ENCODE peak calls at places on chromosome 21, in four cellular contexts. Q is HCT116, E is WTC11, M is breast epithelium. T is an unnamed sample.

GRCh38 chr21:38733973-38734546 is 71.7 kb upstream of the ETS2 start:
- DNase-seq in Q (peak), E (peak), M (peak), T (peak)

GRCh38 chr21:37264808-37265207 is 2.3 kb downstream of the VPS26C start:
- DNase-seq in Q (no peak), E (no peak), M (no peak), T (no peak)

GRCh38 chr21:31656199-31657095 is 3.0 kb upstream of the SOD1 start:
- DNase-seq in Q (no peak), E (no peak), M (no peak), T (no peak)

GRCh38 chr21:32702702-32703101 is 25.1 kb downstream of the SYNJ1 start:
- DNase-seq in Q (no peak), E (no peak), M (no peak), T (no peak)

GRCh38 chr21:32240708-32241433 is 38.0 kb downstream of the MIS18A start:
- DNase-seq in Q (no peak), E (no peak), M (no peak), T (no peak)

GRCh38 chr21:37139902-37140301 is 66.8 kb downstream of the TTC3 start:
- DNase-seq in Q (no peak), E (no peak), M (no peak), T (no peak)

GRCh38 chr21:16124397-16125130 is 394.8 kb downstream of the USP25 start:
- DNase-seq in Q (no peak), E (no peak), M (no peak), T (no peak)

GRCh38 chr21:21612446-21612845 is 614.2 kb downstream of the NCAM2 start:
- DNase-seq in Q (no peak), E (no peak), M (no peak), T (no peak)

GRCh38 chr21:14308234-14308633 is 74.7 kb downstream of the HSPA13 start:
- DNase-seq in Q (no peak), E (no peak), M (no peak), T (no peak)

GRCh38 chr21:38306407-38306806 is 49.6 kb downstream of the KCNJ15 start:
- DNase-seq in Q (no peak), E (no peak), M (no peak), T (no peak)

GRCh38 chr21:33135925-33136324 is 66.0 kb downstream of the OLIG1 start:
- DNase-seq in Q (no peak), E (no peak), M (no peak), T (no peak)

GRCh38 chr21:31334648-31335121 is 9.4 kb downstream of the TIAM1 start:
- DNase-seq in Q (no peak), E (no peak), M (no peak), T (no peak)

GRCh38 chr21:38984982-38985422 is 179.3 kb downstream of the ETS2 start:
- DNase-seq in Q (no peak), E (no peak), M (no peak), T (no peak)

GRCh38 chr21:36859744-36860501 is 106.5 kb downstream of the HLCS start:
- DNase-seq in Q (no peak), E (peak), M (no peak), T (peak)

GRCh38 chr21:16419188-16419874 is 689.5 kb downstream of the USP25 start:
- DNase-seq in Q (no peak), E (no peak), M (peak), T (no peak)

GRCh38 chr21:26965567-26966359 is 1.1 kb downstream of the ADAMTS5 start:
- DNase-seq in Q (no peak), E (peak), M (peak), T (peak)

GRCh38 chr21:37983336-37984095 is 67.3 kb upstream of the KCNJ6 start:
- DNase-seq in Q (no peak), E (no peak), M (no peak), T (no peak)

GRCh38 chr21:46622226-46622625 is 13.2 kb upstream of the PRMT2 start:
- DNase-seq in Q (no peak), E (no peak), M (no peak), T (no peak)

GRCh38 chr21:46098303-46099141 is 610 bp downstream of the COL6A2 start:
- DNase-seq in Q (no peak), E (peak), M (peak), T (no peak)

GRCh38 chr21:39705849-39706248 is 39.1 kb upstream of the IGSF5 start:
- DNase-seq in Q (no peak), E (no peak), M (no peak), T (no peak)

GRCh38 chr21:15935530-15935929 is 205.7 kb downstream of the USP25 start:
- DNase-seq in Q (no peak), E (no peak), M (no peak), T (no peak)

GRCh38 chr21:46099476-46099875 is 1.6 kb downstream of the COL6A2 start:
- DNase-seq in Q (no peak), E (peak), M (no peak), T (no peak)

GRCh38 chr21:21018841-21019240 is 20.6 kb downstream of the NCAM2 start:
- DNase-seq in Q (no peak), E (no peak), M (no peak), T (no peak)

GRCh38 chr21:15009964-15010363 is 54.8 kb downstream of the NRIP1 start:
- DNase-seq in Q (no peak), E (no peak), M (no peak), T (no peak)

GRCh38 chr21:28126521-28127317 is 866.0 kb downstream of the LTN1 start:
- DNase-seq in Q (no peak), E (no peak), M (no peak), T (no peak)
- TF ChIP-seq CTCF in Q (no peak), E (no peak), M (no peak), T (no peak)

GRCh38 chr21:17726047-17726446 is 93.1 kb downstream of the C21orf91 start:
- DNase-seq in Q (peak), E (no peak), M (no peak), T (no peak)
- TF ChIP-seq CTCF in Q (peak), E (peak), M (no peak), T (peak)

DNA sequence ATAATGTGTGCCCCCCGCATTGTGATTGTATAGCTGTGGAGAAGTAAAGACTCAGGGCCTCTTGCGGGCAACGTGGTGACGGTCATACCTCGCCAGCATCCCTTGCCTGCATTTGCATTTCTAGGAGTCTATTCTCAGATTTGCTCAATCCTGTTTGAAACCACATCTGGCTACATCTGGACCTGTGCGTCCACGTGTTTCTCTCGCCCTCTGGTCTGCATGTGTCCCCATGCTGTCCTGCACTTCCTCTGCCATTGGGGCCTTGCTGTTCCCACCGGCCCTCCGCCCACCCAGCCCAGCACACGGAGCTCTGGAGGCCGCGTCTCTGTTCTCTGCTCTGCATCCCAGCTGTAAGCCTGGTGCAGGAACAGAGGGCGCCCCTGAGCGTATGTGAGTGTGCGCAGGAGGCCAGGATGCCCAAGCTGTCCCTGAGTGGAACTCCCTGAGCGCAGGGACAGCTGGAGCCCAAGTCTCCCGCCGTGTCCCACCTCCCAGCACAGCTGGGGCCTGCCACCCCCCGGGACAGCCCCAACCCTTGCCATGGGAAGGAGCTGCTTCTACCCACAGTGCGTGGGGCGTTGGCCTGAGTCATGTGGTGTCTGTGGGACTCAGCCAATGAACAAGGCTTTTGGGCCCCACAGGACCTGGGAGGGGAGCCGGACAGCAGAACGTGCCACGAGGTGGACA is 1.6 kb downstream of the KRTAP10-2 start:
- DNase-seq in Q (no peak), E (peak), M (no peak), T (no peak)
- TF ChIP-seq CTCF in Q (no peak), E (no peak), M (no peak), T (no peak)

GRCh38 chr21:34630536-34631143 is 15.7 kb upstream of the RCAN1 start:
- DNase-seq in Q (peak), E (no peak), M (no peak), T (no peak)

GRCh38 chr21:34632498-34632897 is 17.6 kb upstream of the RCAN1 start:
- DNase-seq in Q (no peak), E (no peak), M (no peak), T (no peak)

GRCh38 chr21:34636961-34637360 is 22.0 kb upstream of the RCAN1 start:
- DNase-seq in Q (no peak), E (no peak), M (no peak), T (no peak)

GRCh38 chr21:34639250-34639649 is 24.3 kb upstream of the RCAN1 start:
- DNase-seq in Q (no peak), E (no peak), M (no peak), T (no peak)

DNA sequence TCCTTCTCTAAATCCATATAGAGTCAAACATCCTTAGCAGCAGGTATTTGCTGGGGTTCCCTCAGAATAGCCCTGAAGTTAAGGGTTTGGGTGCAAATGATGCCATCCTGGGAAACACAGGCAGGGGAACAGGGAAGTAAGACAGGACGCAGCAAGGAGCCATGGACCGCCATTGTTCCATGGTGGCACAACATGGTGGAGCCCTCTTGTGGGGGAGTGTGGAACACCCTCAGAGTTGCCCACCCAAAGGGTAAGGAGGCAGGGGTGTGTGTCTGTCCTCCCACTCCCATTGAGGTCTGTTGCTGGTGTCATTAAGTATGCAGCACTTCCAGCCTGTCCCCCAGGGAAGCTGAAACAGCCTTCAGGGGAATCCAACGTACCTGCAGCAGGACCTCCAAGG is 20.4 kb upstream of the RCAN1 start:
- DNase-seq in Q (no peak), E (peak), M (no peak), T (no peak)
- TF ChIP-seq CTCF in Q (peak), E (peak), M (no peak), T (peak)

GRCh38 chr21:35203093-35204021 is 154.3 kb upstream of the RUNX1 start:
- DNase-seq in Q (no peak), E (no peak), M (no peak), T (no peak)
- TF ChIP-seq CTCF in Q (no peak), E (no peak), M (no peak), T (no peak)

GRCh38 chr21:44999428-44999971 is 59.7 kb downstream of the SLX9 start:
- DNase-seq in Q (no peak), E (no peak), M (no peak), T (no peak)
- TF ChIP-seq CTCF in Q (no peak), E (no peak), M (no peak), T (no peak)

DNA sequence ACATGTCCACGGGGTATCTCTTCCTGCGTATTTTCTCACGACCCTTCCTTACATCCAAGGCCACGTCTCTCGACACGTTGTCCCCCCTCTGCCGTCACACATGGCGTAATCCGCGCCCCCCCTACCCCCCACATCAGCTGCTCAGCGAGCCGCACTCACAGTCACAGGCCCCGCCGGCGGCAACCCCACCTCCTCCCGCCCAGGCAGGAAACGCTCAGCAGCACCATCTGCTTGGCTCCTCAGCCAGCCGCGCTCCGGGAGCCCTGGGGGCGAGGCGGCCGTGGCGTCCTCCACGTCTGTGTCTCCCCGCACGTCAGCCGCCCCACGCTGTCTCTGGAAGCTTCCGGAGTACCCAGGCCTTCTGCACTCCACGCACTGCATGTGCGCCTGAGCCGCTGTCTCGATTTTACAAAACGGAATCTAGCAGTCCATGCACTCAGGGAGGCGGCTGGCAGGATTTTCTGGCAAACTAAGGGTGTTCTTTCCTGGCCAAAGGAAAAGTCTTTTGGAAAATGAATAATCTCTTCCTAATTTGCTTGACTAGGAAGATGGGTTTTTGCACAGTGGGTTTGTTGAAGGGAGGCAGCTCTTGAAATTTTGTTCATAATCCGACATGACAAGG is 64.5 kb downstream of the SIK1 start:
- DNase-seq in Q (no peak), E (peak), M (no peak), T (peak)
- TF ChIP-seq CTCF in Q (no peak), E (no peak), M (no peak), T (no peak)

GRCh38 chr21:25709684-25710265 is 24.9 kb downstream of the ATP5PF start:
- DNase-seq in Q (no peak), E (peak), M (no peak), T (no peak)
- TF ChIP-seq CTCF in Q (no peak), E (no peak), M (no peak), T (no peak)

GRCh38 chr21:41768371-41769042 is 1.7 kb upstream of the RIPK4 start:
- DNase-seq in Q (peak), E (peak), M (peak), T (no peak)
- TF ChIP-seq CTCF in Q (peak), E (no peak), M (peak), T (no peak)